ENCODE peak calls at places on chromosomes 16 and 17, in six cellular contexts. L is lung, P is prostate gland, W is adrenal gland, R is heart right ventricle, O is right atrium auricular region. F is an unnamed sample.

GRCh38 chr17:82022310-82022980 is at the start of gene CENPX:
- DNase-seq in W (no peak), L (no peak), P (no peak), R (no peak), O (no peak), F (no peak)

GRCh38 chr16:54462151-54462651 is 175.6 kb upstream of the IRX3 start:
- DNase-seq in P (no peak), O (no peak), W (no peak), R (no peak), L (no peak), F (no peak)

GRCh38 chr16:27399969-27400368 is 2.0 kb upstream of the IL21R start:
- DNase-seq in W (no peak), R (no peak), P (no peak), L (no peak), O (no peak), F (no peak)

GRCh38 chr17:76074390-76075363 is at the start of gene GALR2:
- DNase-seq in L (no peak), R (no peak), O (no peak), P (no peak), W (no peak), F (no peak)

GRCh38 chr16:67842509-67843342 is 606 bp downstream of the THAP11 start:
- DNase-seq in P (peak; percentile 26), L (peak; percentile 58), O (no peak), R (peak; percentile 67), W (peak; percentile 50), F (peak; percentile 49)

GRCh38 chr17:75756451-75757085 is 8.4 kb downstream of the GALK1 start:
- DNase-seq in P (no peak), R (no peak), W (no peak), L (no peak), O (no peak), F (no peak)

GRCh38 chr16:24844101-24845030 is 1.4 kb upstream of the SLC5A11 start:
- DNase-seq in L (no peak), P (no peak), R (no peak), W (no peak), O (peak; percentile 38), F (peak; percentile 48)

GRCh38 chr17:40311575-40311974 is 2.6 kb downstream of the RARA start:
- DNase-seq in R (peak; percentile 71), P (no peak), O (no peak), W (peak; percentile 72), L (no peak), F (peak; percentile 61)

GRCh38 chr17:78717431-78717980 is 64.6 kb downstream of the CYTH1 start:
- DNase-seq in W (peak; percentile 58), L (no peak), P (peak; percentile 53), R (no peak), O (no peak), F (no peak)

GRCh38 chr17:74245145-74245817 is 28.8 kb upstream of the DNAI2 start:
- DNase-seq in L (no peak), P (no peak), W (no peak), R (no peak), O (no peak), F (no peak)

GRCh38 chr16:49659356-49659755 is 196.6 kb downstream of the ZNF423 start:
- DNase-seq in P (no peak), L (no peak), O (no peak), R (no peak), W (no peak), F (no peak)

GRCh38 chr17:75909051-75909811 is 4.5 kb upstream of the MRPL38 start:
- DNase-seq in P (peak; percentile 50), W (no peak), R (no peak), L (peak; percentile 68), O (no peak), F (peak; percentile 53)

GRCh38 chr17:22142091-22142490 is 449.8 kb downstream of the KCNJ18 start:
- DNase-seq in P (no peak), L (no peak), O (no peak), R (no peak), W (no peak), F (no peak)

GRCh38 chr16:53849585-53849984 is 145.6 kb downstream of the FTO start:
- DNase-seq in L (no peak), P (no peak), O (no peak), W (no peak), R (no peak), F (no peak)

GRCh38 chr16:48250520-48251278 is 3.4 kb upstream of the ABCC11 start:
- DNase-seq in L (no peak), R (no peak), W (no peak), O (no peak), P (no peak), F (no peak)

GRCh38 chr16:48246066-48246465 is 1.3 kb downstream of the ABCC11 start:
- DNase-seq in W (no peak), L (no peak), R (no peak), P (no peak), O (no peak), F (no peak)

GRCh38 chr16:48244080-48244862 is at the start of gene LONP2:
- DNase-seq in W (peak; percentile 91), O (peak; percentile 84), R (peak; percentile 93), P (peak; percentile 88), L (peak; percentile 92), F (peak; percentile 92)

GRCh38 chr16:48244863-48245195 is 729 bp downstream of the LONP2 start:
- DNase-seq in O (no peak), L (no peak), W (no peak), R (no peak), P (no peak), F (no peak)

GRCh38 chr16:48247311-48247710 is at the start of gene ABCC11:
- DNase-seq in O (no peak), P (no peak), R (no peak), L (no peak), W (no peak), F (no peak)
- H3K4me3 ChIP-seq in O (no peak within 1 kb of the TSS), P (no peak within 1 kb of the TSS), R (no peak within 1 kb of the TSS), L (no peak within 1 kb of the TSS), W (no peak within 1 kb of the TSS), F (peak within 1 kb of the TSS; percentile 97)

GRCh38 chr16:89170346-89171215 is 967 bp upstream of the CDH15 start:
- DNase-seq in R (no peak), O (no peak), P (no peak), W (peak; percentile 41), L (peak; percentile 74), F (peak; percentile 64)
- TF ChIP-seq CTCF in R (no peak), O (no peak), P (no peak), W (no peak), L (no peak), F (no peak)

GRCh38 chr17:41678411-41678906 is 10.2 kb upstream of the EIF1 start:
- DNase-seq in P (no peak), W (no peak), L (peak; percentile 61), O (no peak), R (no peak), F (no peak)
- H3K4me1 ChIP-seq in P (no peaks in the 10 kb centered on the region), W (no peaks in the 10 kb centered on the region), L (no peaks in the 10 kb centered on the region), O (no peaks in the 10 kb centered on the region), R (no peaks in the 10 kb centered on the region), F (peaks cover 22% of the 10 kb centered on the region)

GRCh38 chr17:39209317-39210092 is 9.4 kb downstream of the RPL19 start:
- DNase-seq in O (peak; percentile 73), W (peak; percentile 88), L (peak; percentile 65), R (peak; percentile 74), P (peak; percentile 94), F (peak; percentile 67)
- H3K4me3 ChIP-seq in O (peak overlapping the region; percentile 35), W (no peak overlapping the region), L (no peak overlapping the region), R (peak overlapping the region; percentile 14), P (peak overlapping the region; percentile 28), F (peak overlapping the region; percentile 24)

GRCh38 chr16:47143677-47144558 is at the start of gene NETO2:
- DNase-seq in P (peak; percentile 17), L (peak; percentile 35), W (peak; percentile 69), R (peak; percentile 62), O (no peak), F (peak; percentile 57)
- TF ChIP-seq CTCF in P (peak; percentile 53), L (peak; percentile 14), W (peak; percentile 50), R (peak; percentile 78), O (peak; percentile 35), F (peak; percentile 24)

DNA sequence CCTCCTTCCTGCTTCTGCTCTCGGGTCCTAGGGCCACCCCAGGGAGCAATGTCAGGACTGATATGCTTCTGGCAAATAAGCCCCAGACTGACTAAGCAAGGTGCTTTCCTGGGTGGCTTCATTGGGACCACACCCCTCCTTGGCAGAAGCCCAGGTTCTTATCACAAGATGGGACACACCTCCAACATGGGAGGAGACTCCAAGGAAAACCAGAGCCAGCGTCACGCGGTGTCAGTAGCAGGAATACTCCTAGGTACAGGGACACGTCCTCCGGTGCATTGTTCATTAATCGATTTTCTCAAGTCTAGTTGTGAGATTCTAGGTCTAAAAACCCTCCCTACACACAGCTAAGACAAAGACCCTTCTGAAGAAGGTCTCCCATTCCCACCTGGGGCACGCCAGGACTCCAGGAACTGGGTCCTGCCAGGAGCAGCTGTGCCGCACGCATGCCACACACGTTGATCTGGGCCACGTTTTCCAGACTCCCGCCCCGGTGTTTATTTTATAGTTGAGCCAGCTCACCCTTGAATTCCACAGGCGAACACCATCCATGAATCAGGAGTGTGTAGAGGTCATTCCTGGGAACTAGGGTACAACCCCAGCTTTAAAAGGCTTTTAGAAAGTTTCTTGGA is 30.8 kb downstream of the FA2H start:
- DNase-seq in W (peak; percentile 88), R (no peak), O (no peak), L (peak; percentile 91), P (peak; percentile 88), F (peak; percentile 97)
- H3K4me1 ChIP-seq in W (peaks cover 7% of the 10 kb centered on the region), R (no peaks in the 10 kb centered on the region), O (no peaks in the 10 kb centered on the region), L (no peaks in the 10 kb centered on the region), P (peaks cover 3% of the 10 kb centered on the region), F (peaks cover 19% of the 10 kb centered on the region)

GRCh38 chr16:4416200-4417032 is at the start of gene CORO7:
- DNase-seq in P (peak; percentile 96), O (peak; percentile 96), R (peak; percentile 98), L (peak; percentile 97), W (peak; percentile 97), F (peak; percentile 98)

GRCh38 chr16:4412854-4413253 is 3.5 kb downstream of the CORO7 start:
- DNase-seq in W (no peak), R (no peak), O (no peak), P (no peak), L (no peak), F (no peak)

GRCh38 chr16:4412159-4412558 is 4.2 kb downstream of the CORO7 start:
- DNase-seq in P (no peak), R (no peak), O (no peak), L (no peak), W (no peak), F (no peak)

GRCh38 chr16:4415538-4416199 is 727 bp downstream of the CORO7 start:
- DNase-seq in O (no peak), L (peak; percentile 59), R (peak; percentile 54), P (peak; percentile 19), W (peak; percentile 44), F (peak; percentile 58)

GRCh38 chr16:4414187-4414909 is 2.0 kb downstream of the CORO7 start:
- DNase-seq in P (no peak), L (no peak), W (no peak), O (no peak), R (no peak), F (peak; percentile 48)
- H3K4me3 ChIP-seq in P (no peak overlapping the region), L (no peak overlapping the region), W (no peak overlapping the region), O (no peak overlapping the region), R (no peak overlapping the region), F (peak overlapping the region; percentile 86)